ENCODE peak calls at places on chromosomes 12 and 14, in ten cellular contexts. S, E, R, N, D, F, H, U, P and X are unnamed samples.

GRCh38 chr12:110619534-110619953 is 5.6 kb downstream of the TCTN1 start:
- DNase-seq in S (no peak), F (no peak), D (no peak), N (no peak), R (peak), P (peak), E (no peak), H (no peak), U (peak), X (no peak)

GRCh38 chr12:123744836-123745235 is 17.3 kb upstream of the DNAH10 start:
- DNase-seq in E (no peak), U (no peak), F (no peak), P (no peak), H (no peak), N (no peak), S (no peak), D (no peak), R (no peak), X (peak)

GRCh38 chr12:86929962-86930361 is 673.8 kb upstream of the MGAT4C start:
- DNase-seq in D (no peak), H (no peak), E (no peak), R (no peak), U (peak), F (peak), S (peak), P (no peak), N (no peak), X (no peak)

GRCh38 chr12:58703911-58704310 is 216.4 kb downstream of the LRIG3 start:
- DNase-seq in H (no peak), F (peak), D (no peak), S (no peak), R (no peak), U (no peak), P (no peak), E (no peak), N (no peak), X (no peak)

GRCh38 chr14:100824156-100824555 is 1.8 kb upstream of the MEG3 start:
- DNase-seq in D (peak), S (peak), P (no peak), U (peak), F (peak), H (no peak), N (no peak), E (no peak), R (no peak), X (no peak)

GRCh38 chr12:92363295-92364146 is 217.9 kb upstream of the BTG1 start:
- DNase-seq in R (peak), U (peak), H (peak), E (no peak), D (peak), P (peak), S (peak), F (peak), N (no peak), X (no peak)

GRCh38 chr12:112005419-112006395 is 7.3 kb downstream of the TMEM116 start:
- DNase-seq in F (no peak), H (no peak), N (no peak), E (peak), R (no peak), U (peak), P (no peak), D (no peak), S (no peak), X (peak)

GRCh38 chr12:57985685-57986084 is 44.3 kb downstream of the ATP23 start:
- DNase-seq in R (no peak), P (no peak), H (no peak), D (no peak), E (no peak), U (no peak), F (no peak), N (no peak), S (no peak), X (no peak)

GRCh38 chr12:67634167-67634793 is 14.3 kb upstream of the DYRK2 start:
- DNase-seq in E (no peak), F (no peak), P (no peak), S (no peak), R (no peak), H (no peak), U (no peak), D (peak), N (no peak), X (no peak)

GRCh38 chr12:116346222-116346621 is 68.7 kb upstream of the MED13L start:
- DNase-seq in P (no peak), E (no peak), S (peak), N (no peak), H (no peak), D (no peak), R (no peak), F (no peak), U (no peak), X (no peak)

GRCh38 chr14:66284346-66284745 is 201.8 kb upstream of the CCDC196 start:
- DNase-seq in F (no peak), E (no peak), H (no peak), N (peak), R (no peak), S (peak), D (no peak), P (no peak), U (peak), X (no peak)

GRCh38 chr12:91078501-91078900 is 20.7 kb upstream of the KERA start:
- DNase-seq in N (no peak), H (no peak), R (no peak), P (no peak), E (no peak), F (no peak), S (peak), D (no peak), U (no peak), X (no peak)

GRCh38 chr14:28931999-28932398 is 165.4 kb downstream of the FOXG1 start:
- DNase-seq in U (no peak), H (no peak), S (no peak), F (no peak), E (no peak), P (no peak), D (no peak), N (no peak), R (no peak), X (no peak)

GRCh38 chr12:52232233-52232915 is 669 bp upstream of the KRT7 start:
- DNase-seq in H (no peak), R (no peak), F (no peak), E (no peak), S (no peak), P (peak), N (no peak), U (no peak), D (no peak), X (peak)

GRCh38 chr12:78562358-78563205 is 302.0 kb upstream of the SYT1 start:
- DNase-seq in F (peak), D (no peak), U (peak), N (no peak), R (no peak), P (no peak), H (peak), S (no peak), E (no peak), X (peak)

GRCh38 chr12:25830456-25830855 is 128.0 kb upstream of the RASSF8 start:
- DNase-seq in H (no peak), D (no peak), E (no peak), S (no peak), N (no peak), R (no peak), F (peak), P (no peak), U (no peak), X (no peak)

GRCh38 chr12:30806989-30807694 is 52.4 kb upstream of the CAPRIN2 start:
- DNase-seq in E (peak), F (peak), H (peak), S (peak), U (peak), D (peak), N (peak), P (peak), R (no peak), X (peak)

GRCh38 chr12:6603095-6603567 is 4.0 kb downstream of the CHD4 start:
- DNase-seq in U (peak), H (peak), S (peak), D (no peak), R (no peak), E (no peak), F (no peak), P (peak), N (no peak), X (no peak)

GRCh38 chr14:102985665-102986064 is 63.2 kb downstream of the AMN start:
- DNase-seq in D (peak), U (no peak), E (no peak), R (no peak), F (no peak), H (no peak), N (no peak), S (no peak), P (no peak), X (no peak)

GRCh38 chr12:47835017-47835830 is 15.5 kb upstream of the HDAC7 start:
- DNase-seq in F (no peak), E (no peak), D (no peak), R (no peak), S (no peak), H (peak), N (no peak), P (no peak), U (no peak), X (no peak)

GRCh38 chr14:89731534-89731933 is 223.0 kb downstream of the EFCAB11 start:
- DNase-seq in N (no peak), D (no peak), F (no peak), S (no peak), U (no peak), P (no peak), R (no peak), H (no peak), E (no peak), X (no peak)

GRCh38 chr12:107025691-107026090 is 38.7 kb upstream of the MTERF2 start:
- DNase-seq in N (no peak), S (no peak), R (no peak), P (no peak), H (no peak), D (no peak), U (no peak), F (no peak), E (no peak), X (peak)

GRCh38 chr12:51275088-51275487 is 4.9 kb upstream of the SMAGP start:
- DNase-seq in S (no peak), H (no peak), F (no peak), D (no peak), R (no peak), U (no peak), P (no peak), N (no peak), E (peak), X (no peak)

GRCh38 chr12:24393105-24393504 is 443.6 kb upstream of the SOX5 start:
- DNase-seq in F (no peak), N (no peak), R (no peak), S (no peak), E (no peak), H (no peak), P (no peak), D (no peak), U (no peak), X (no peak)

GRCh38 chr14:98937021-98937420 is 335.0 kb downstream of the BCL11B start:
- DNase-seq in S (no peak), U (no peak), N (no peak), H (no peak), P (no peak), E (no peak), D (no peak), F (no peak), R (no peak), X (no peak)

GRCh38 chr12:18382486-18382885 is 121.2 kb downstream of the PIK3C2G start:
- DNase-seq in N (peak), S (peak), R (no peak), U (peak), E (no peak), H (no peak), F (peak), P (no peak), D (no peak), X (no peak)

GRCh38 chr12:103930787-103931536 is 752 bp downstream of the HSP90B1 start:
- DNase-seq in R (peak), P (peak), D (peak), N (no peak), F (peak), S (no peak), U (peak), E (no peak), H (peak), X (no peak)